ENCODE peak calls at places on chromosomes 3 and 15, in eight cellular contexts. H is AG04449; K is CD4-positive, alpha-beta memory T cell; V is brain microvascular endothelial cell; E is foreskin fibroblast; I is activated CD4-positive, alpha-beta T cell treated with anti-CD3 and anti-CD28 coated beads, Interleukin-2, amount 50 U/mL, for 4 hours; C is GM04504; F is kidney tubule cell. X is an unnamed sample.

GRCh38 chr3:16448691-16449090 is 64.8 kb downstream of the RFTN1 start:
- DNase-seq in E (peak; percentile 94), I (no peak), F (peak; percentile 93), C (peak; percentile 91), K (no peak), H (peak; percentile 95), V (peak; percentile 97), X (peak; percentile 88)

GRCh38 chr15:78808550-78808949 is 2.7 kb downstream of the ADAMTS7 start:
- DNase-seq in K (no peak), H (no peak), C (no peak), V (peak; percentile 40), F (peak; percentile 42), I (no peak), E (peak; percentile 51), X (no peak)

GRCh38 chr15:48634096-48634495 is 11.4 kb downstream of the FBN1 start:
- DNase-seq in F (no peak), K (no peak), H (no peak), C (no peak), V (no peak), E (no peak), I (no peak), X (no peak)

GRCh38 chr15:75403892-75404291 is 35.5 kb upstream of the MAN2C1 start:
- DNase-seq in H (no peak), C (no peak), E (no peak), F (no peak), V (no peak), K (no peak), I (no peak), X (no peak)

GRCh38 chr3:14803981-14804834 is 14.6 kb upstream of the FGD5 start:
- DNase-seq in H (no peak), I (no peak), F (peak; percentile 20), E (no peak), K (no peak), C (no peak), V (no peak), X (no peak)

GRCh38 chr3:140552898-140553297 is 125.0 kb upstream of the TRIM42 start:
- DNase-seq in E (no peak), F (peak; percentile 66), H (no peak), K (no peak), I (no peak), C (no peak), V (no peak), X (no peak)

GRCh38 chr3:171309906-171310359 is 150.3 kb downstream of the TNIK start:
- DNase-seq in E (peak; percentile 41), C (peak; percentile 28), I (no peak), K (no peak), F (peak; percentile 59), H (peak; percentile 47), V (peak; percentile 87), X (peak; percentile 24)

GRCh38 chr15:58247803-58248503 is 109.8 kb downstream of the AQP9 start:
- DNase-seq in K (no peak), I (no peak), H (no peak), C (no peak), E (no peak), V (no peak), F (no peak), X (no peak)

GRCh38 chr15:74519311-74519710 is 21.7 kb upstream of the ARID3B start:
- DNase-seq in C (no peak), V (peak; percentile 79), H (no peak), E (no peak), F (peak; percentile 67), I (no peak), K (no peak), X (peak; percentile 7)

GRCh38 chr3:148727242-148727641 is 29.5 kb downstream of the AGTR1 start:
- DNase-seq in K (no peak), F (peak; percentile 65), V (no peak), E (no peak), H (no peak), I (no peak), C (no peak), X (no peak)

GRCh38 chr15:83462953-83463433 is 15.9 kb downstream of the SH3GL3 start:
- DNase-seq in H (no peak), C (no peak), K (no peak), I (no peak), F (no peak), V (no peak), E (no peak), X (no peak)

GRCh38 chr3:69009559-69010410 is 3.7 kb downstream of the EOGT start:
- DNase-seq in C (peak; percentile 90), K (no peak), I (no peak), V (peak; percentile 68), H (peak; percentile 74), E (peak; percentile 76), F (no peak), X (peak; percentile 93)